ENCODE peak calls at places on chromosomes 13 and 19, in ten cellular contexts. One of them, this sample, is unnamed.
A peak's percentile ranks its signal among the peaks of the same experiment; 100 is the strongest.

GRCh38 chr13:67367385-67367784 is 137.2 kb upstream of the PCDH9 start:
- DNase-seq in neural progenitor cell: no peak
- DNase-seq in breast epithelium: no peak
- DNase-seq in CD8-positive, alpha-beta T cell: no peak
- DNase-seq in upper lobe of right lung: no peak
- DNase-seq in pancreas: no peak
- DNase-seq in spleen: no peak
- DNase-seq in heart right ventricle: no peak
- DNase-seq in endodermal cell: no peak
- DNase-seq in psoas muscle: no peak
- DNase-seq in this sample: no peak

GRCh38 chr19:15436012-15436825 is 13.5 kb downstream of the WIZ start:
- DNase-seq in endodermal cell: no peak
- DNase-seq in psoas muscle: no peak
- DNase-seq in heart right ventricle: no peak
- DNase-seq in CD8-positive, alpha-beta T cell: no peak
- DNase-seq in pancreas: no peak
- DNase-seq in neural progenitor cell: no peak
- DNase-seq in spleen: no peak
- DNase-seq in breast epithelium: no peak
- DNase-seq in upper lobe of right lung: no peak
- DNase-seq in this sample: no peak

GRCh38 chr13:52002361-52002760 is 8.9 kb downstream of the ATP7B start:
- DNase-seq in psoas muscle: no peak
- DNase-seq in CD8-positive, alpha-beta T cell: no peak
- DNase-seq in spleen: no peak
- DNase-seq in upper lobe of right lung: no peak
- DNase-seq in pancreas: no peak
- DNase-seq in endodermal cell: peak; percentile 62
- DNase-seq in neural progenitor cell: no peak
- DNase-seq in breast epithelium: no peak
- DNase-seq in heart right ventricle: no peak
- DNase-seq in this sample: no peak

GRCh38 chr13:102191951-102192461 is 209.8 kb downstream of the FGF14 start:
- DNase-seq in spleen: no peak
- DNase-seq in endodermal cell: no peak
- DNase-seq in CD8-positive, alpha-beta T cell: no peak
- DNase-seq in neural progenitor cell: peak; percentile 17
- DNase-seq in breast epithelium: no peak
- DNase-seq in heart right ventricle: no peak
- DNase-seq in pancreas: no peak
- DNase-seq in psoas muscle: no peak
- DNase-seq in upper lobe of right lung: no peak
- DNase-seq in this sample: no peak

GRCh38 chr13:40350283-40350992 is 316.0 kb downstream of the FOXO1 start:
- DNase-seq in breast epithelium: no peak
- DNase-seq in pancreas: no peak
- DNase-seq in neural progenitor cell: no peak
- DNase-seq in upper lobe of right lung: no peak
- DNase-seq in spleen: no peak
- DNase-seq in psoas muscle: peak; percentile 39
- DNase-seq in heart right ventricle: no peak
- DNase-seq in endodermal cell: no peak
- DNase-seq in CD8-positive, alpha-beta T cell: no peak
- DNase-seq in this sample: no peak

GRCh38 chr13:30616927-30617314 is 799 bp upstream of the USPL1 start:
- DNase-seq in endodermal cell: peak; percentile 87
- DNase-seq in psoas muscle: no peak
- DNase-seq in neural progenitor cell: peak; percentile 87
- DNase-seq in CD8-positive, alpha-beta T cell: no peak
- DNase-seq in heart right ventricle: no peak
- DNase-seq in spleen: no peak
- DNase-seq in breast epithelium: peak; percentile 57
- DNase-seq in upper lobe of right lung: no peak
- DNase-seq in pancreas: peak; percentile 73
- DNase-seq in this sample: peak; percentile 78

GRCh38 chr13:97274782-97275252 is 52.7 kb downstream of the MBNL2 start:
- DNase-seq in spleen: no peak
- DNase-seq in neural progenitor cell: no peak
- DNase-seq in heart right ventricle: no peak
- DNase-seq in endodermal cell: no peak
- DNase-seq in psoas muscle: no peak
- DNase-seq in CD8-positive, alpha-beta T cell: no peak
- DNase-seq in upper lobe of right lung: no peak
- DNase-seq in pancreas: no peak
- DNase-seq in breast epithelium: no peak
- DNase-seq in this sample: no peak

GRCh38 chr13:35818577-35819165 is 312.5 kb downstream of the DCLK1 start:
- DNase-seq in psoas muscle: no peak
- DNase-seq in CD8-positive, alpha-beta T cell: no peak
- DNase-seq in pancreas: no peak
- DNase-seq in neural progenitor cell: peak; percentile 58
- DNase-seq in endodermal cell: no peak
- DNase-seq in spleen: no peak
- DNase-seq in heart right ventricle: no peak
- DNase-seq in upper lobe of right lung: no peak
- DNase-seq in breast epithelium: no peak
- DNase-seq in this sample: no peak

GRCh38 chr13:109344552-109345157 is 441.7 kb downstream of the IRS2 start:
- DNase-seq in psoas muscle: no peak
- DNase-seq in neural progenitor cell: no peak
- DNase-seq in upper lobe of right lung: no peak
- DNase-seq in heart right ventricle: no peak
- DNase-seq in breast epithelium: no peak
- DNase-seq in spleen: no peak
- DNase-seq in endodermal cell: no peak
- DNase-seq in CD8-positive, alpha-beta T cell: no peak
- DNase-seq in pancreas: no peak
- DNase-seq in this sample: no peak

GRCh38 chr19:52687658-52688057 is 47.2 kb downstream of the ZNF611 start:
- DNase-seq in upper lobe of right lung: no peak
- DNase-seq in psoas muscle: no peak
- DNase-seq in breast epithelium: no peak
- DNase-seq in CD8-positive, alpha-beta T cell: no peak
- DNase-seq in spleen: no peak
- DNase-seq in pancreas: no peak
- DNase-seq in endodermal cell: no peak
- DNase-seq in neural progenitor cell: no peak
- DNase-seq in heart right ventricle: no peak
- DNase-seq in this sample: no peak

GRCh38 chr19:42246869-42247630 is 4.6 kb upstream of the GSK3A start:
- DNase-seq in pancreas: no peak
- DNase-seq in neural progenitor cell: no peak
- DNase-seq in CD8-positive, alpha-beta T cell: no peak
- DNase-seq in psoas muscle: no peak
- DNase-seq in heart right ventricle: no peak
- DNase-seq in spleen: no peak
- DNase-seq in endodermal cell: no peak
- DNase-seq in breast epithelium: no peak
- DNase-seq in upper lobe of right lung: no peak
- DNase-seq in this sample: no peak

GRCh38 chr13:29964181-29964845 is 113.9 kb upstream of the UBL3 start:
- DNase-seq in spleen: no peak
- DNase-seq in CD8-positive, alpha-beta T cell: no peak
- DNase-seq in psoas muscle: no peak
- DNase-seq in endodermal cell: peak; percentile 71
- DNase-seq in pancreas: no peak
- DNase-seq in upper lobe of right lung: no peak
- DNase-seq in neural progenitor cell: no peak
- DNase-seq in breast epithelium: no peak
- DNase-seq in heart right ventricle: no peak
- DNase-seq in this sample: no peak

GRCh38 chr19:55811340-55811739 is 20.5 kb downstream of the NLRP11 start:
- DNase-seq in endodermal cell: no peak
- DNase-seq in spleen: no peak
- DNase-seq in psoas muscle: no peak
- DNase-seq in pancreas: no peak
- DNase-seq in upper lobe of right lung: no peak
- DNase-seq in neural progenitor cell: no peak
- DNase-seq in heart right ventricle: no peak
- DNase-seq in CD8-positive, alpha-beta T cell: no peak
- DNase-seq in breast epithelium: no peak
- DNase-seq in this sample: no peak

GRCh38 chr13:93758575-93758974 is 532.0 kb downstream of the GPC6 start:
- DNase-seq in neural progenitor cell: no peak
- DNase-seq in breast epithelium: no peak
- DNase-seq in pancreas: no peak
- DNase-seq in CD8-positive, alpha-beta T cell: no peak
- DNase-seq in endodermal cell: no peak
- DNase-seq in psoas muscle: no peak
- DNase-seq in upper lobe of right lung: no peak
- DNase-seq in spleen: no peak
- DNase-seq in heart right ventricle: no peak
- DNase-seq in this sample: no peak

GRCh38 chr19:28596561-28597071 is 616.3 kb downstream of the UQCRFS1 start:
- DNase-seq in endodermal cell: no peak
- DNase-seq in heart right ventricle: no peak
- DNase-seq in neural progenitor cell: no peak
- DNase-seq in psoas muscle: no peak
- DNase-seq in upper lobe of right lung: no peak
- DNase-seq in breast epithelium: no peak
- DNase-seq in spleen: no peak
- DNase-seq in CD8-positive, alpha-beta T cell: no peak
- DNase-seq in pancreas: peak; percentile 62
- DNase-seq in this sample: no peak

DNA sequence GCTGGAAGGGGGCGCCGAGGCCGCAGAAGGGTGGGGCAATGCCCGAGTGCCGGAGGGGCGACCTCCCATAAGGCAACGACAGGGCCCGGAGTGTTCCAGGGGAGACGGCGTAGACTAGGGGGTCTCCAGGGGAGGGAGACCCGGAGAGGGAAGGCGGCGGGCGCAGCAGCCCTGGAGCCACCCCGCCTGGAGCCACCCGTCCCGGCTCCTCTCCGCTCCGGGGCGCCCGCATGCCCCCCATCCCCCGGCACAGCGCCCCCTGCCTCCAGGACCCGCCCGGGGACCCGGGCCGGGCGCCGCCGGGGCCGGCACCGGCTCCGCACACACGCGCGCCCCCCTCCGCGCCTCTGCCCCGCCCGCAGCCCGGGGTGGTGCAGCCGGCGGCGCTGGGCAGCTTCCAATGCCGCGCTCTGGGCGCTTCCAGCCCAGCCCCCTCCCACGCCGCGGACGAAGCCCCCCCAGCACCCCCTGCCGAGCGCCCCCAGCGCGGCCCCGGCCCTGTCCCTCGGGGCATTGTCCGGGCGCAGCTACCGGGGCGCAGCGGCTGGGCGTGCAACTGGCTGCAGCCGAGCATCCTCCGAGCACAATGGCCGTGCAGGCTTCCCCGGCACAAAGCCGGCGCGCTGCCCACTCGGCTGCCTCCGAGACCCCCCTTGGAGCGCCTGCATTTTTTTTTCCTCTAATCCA is 519 bp downstream of the PTPRS start:
- DNase-seq in endodermal cell: peak; percentile 85
- DNase-seq in breast epithelium: no peak
- DNase-seq in CD8-positive, alpha-beta T cell: no peak
- DNase-seq in neural progenitor cell: peak; percentile 88
- DNase-seq in spleen: no peak
- DNase-seq in pancreas: peak; percentile 30
- DNase-seq in psoas muscle: no peak
- DNase-seq in heart right ventricle: no peak
- DNase-seq in upper lobe of right lung: no peak
- DNase-seq in this sample: no peak
- TF ChIP-seq CTCF in endodermal cell: peak; percentile 60
- TF ChIP-seq CTCF in breast epithelium: no peak
- TF ChIP-seq CTCF in CD8-positive, alpha-beta T cell: no peak
- TF ChIP-seq CTCF in neural progenitor cell: peak; percentile 42
- TF ChIP-seq CTCF in spleen: no peak
- TF ChIP-seq CTCF in pancreas: no peak
- TF ChIP-seq CTCF in psoas muscle: no peak
- TF ChIP-seq CTCF in heart right ventricle: no peak
- TF ChIP-seq CTCF in upper lobe of right lung: no peak
- TF ChIP-seq CTCF in this sample: no peak

DNA sequence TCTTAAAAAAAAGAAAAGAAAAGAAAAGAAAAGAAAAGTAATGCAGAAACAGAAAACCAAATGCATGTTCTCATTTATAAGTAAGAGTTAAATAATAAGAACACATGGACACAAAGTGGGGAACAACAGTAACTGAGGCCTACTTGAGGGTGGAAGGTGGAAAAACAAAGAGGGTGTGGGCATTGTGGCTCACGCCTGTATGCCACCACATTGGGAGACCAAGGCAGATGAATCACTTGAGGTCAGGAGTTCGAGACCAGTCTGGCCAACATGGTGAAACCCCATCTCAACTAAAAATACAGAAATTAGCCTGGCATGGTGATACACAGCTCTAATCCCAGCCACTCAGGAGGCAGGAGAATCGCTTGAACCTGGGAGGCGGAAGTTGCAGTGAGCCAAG is 8.1 kb downstream of the ZNF708 start:
- DNase-seq in breast epithelium: no peak
- DNase-seq in endodermal cell: no peak
- DNase-seq in upper lobe of right lung: no peak
- DNase-seq in neural progenitor cell: no peak
- DNase-seq in CD8-positive, alpha-beta T cell: no peak
- DNase-seq in spleen: no peak
- DNase-seq in pancreas: no peak
- DNase-seq in heart right ventricle: no peak
- DNase-seq in psoas muscle: no peak
- DNase-seq in this sample: no peak
- H3K4me3 ChIP-seq in breast epithelium: no peak overlapping the region
- H3K4me3 ChIP-seq in endodermal cell: no peak overlapping the region
- H3K4me3 ChIP-seq in upper lobe of right lung: no peak overlapping the region
- H3K4me3 ChIP-seq in neural progenitor cell: no peak overlapping the region
- H3K4me3 ChIP-seq in CD8-positive, alpha-beta T cell: no peak overlapping the region
- H3K4me3 ChIP-seq in spleen: no peak overlapping the region
- H3K4me3 ChIP-seq in pancreas: no peak overlapping the region
- H3K4me3 ChIP-seq in heart right ventricle: no peak overlapping the region
- H3K4me3 ChIP-seq in psoas muscle: no peak overlapping the region
- H3K4me3 ChIP-seq in this sample: no peak overlapping the region

DNA sequence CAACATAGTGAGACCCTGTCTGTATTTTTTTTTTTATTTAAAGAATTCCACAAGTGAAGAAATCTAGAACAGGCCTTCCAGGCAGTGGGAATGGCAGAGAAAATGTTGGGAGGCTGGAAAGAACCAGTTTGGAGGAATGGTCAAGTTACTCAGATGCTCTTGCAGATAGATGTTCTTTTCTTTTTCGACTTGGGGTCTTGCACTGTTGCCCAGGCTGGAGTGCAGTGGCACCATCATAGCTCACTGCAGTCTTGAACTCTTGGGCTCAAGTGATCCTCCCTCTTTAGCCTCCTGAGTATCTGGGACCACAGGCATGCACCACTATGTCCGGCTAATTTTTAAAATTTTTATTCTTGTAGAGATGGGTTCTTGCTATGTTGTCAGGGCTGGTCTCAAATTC is 662 bp downstream of the C5AR1 start:
- DNase-seq in endodermal cell: no peak
- DNase-seq in neural progenitor cell: no peak
- DNase-seq in psoas muscle: no peak
- DNase-seq in pancreas: no peak
- DNase-seq in heart right ventricle: no peak
- DNase-seq in CD8-positive, alpha-beta T cell: no peak
- DNase-seq in spleen: no peak
- DNase-seq in breast epithelium: no peak
- DNase-seq in upper lobe of right lung: no peak
- DNase-seq in this sample: no peak
- H3K4me1 ChIP-seq in endodermal cell: no peaks in the 10 kb centered on the region
- H3K4me1 ChIP-seq in neural progenitor cell: no peaks in the 10 kb centered on the region
- H3K4me1 ChIP-seq in psoas muscle: no peaks in the 10 kb centered on the region
- H3K4me1 ChIP-seq in pancreas: no peaks in the 10 kb centered on the region
- H3K4me1 ChIP-seq in heart right ventricle: no peaks in the 10 kb centered on the region
- H3K4me1 ChIP-seq in CD8-positive, alpha-beta T cell: no peaks in the 10 kb centered on the region
- H3K4me1 ChIP-seq in spleen: peaks cover 4% of the 10 kb centered on the region
- H3K4me1 ChIP-seq in breast epithelium: peaks cover 2% of the 10 kb centered on the region
- H3K4me1 ChIP-seq in upper lobe of right lung: peaks cover 10% of the 10 kb centered on the region
- H3K4me1 ChIP-seq in this sample: no peaks in the 10 kb centered on the region

GRCh38 chr13:20118268-20119140 is 42.3 kb downstream of the GJA3 start:
- DNase-seq in pancreas: peak; percentile 77
- DNase-seq in psoas muscle: peak; percentile 56
- DNase-seq in upper lobe of right lung: peak; percentile 91
- DNase-seq in neural progenitor cell: peak; percentile 63
- DNase-seq in CD8-positive, alpha-beta T cell: peak; percentile 49
- DNase-seq in endodermal cell: peak; percentile 90
- DNase-seq in spleen: peak; percentile 80
- DNase-seq in heart right ventricle: peak; percentile 73
- DNase-seq in breast epithelium: no peak
- DNase-seq in this sample: peak; percentile 83
- TF ChIP-seq CTCF in pancreas: no peak
- TF ChIP-seq CTCF in psoas muscle: no peak
- TF ChIP-seq CTCF in upper lobe of right lung: no peak
- TF ChIP-seq CTCF in neural progenitor cell: peak; percentile 59
- TF ChIP-seq CTCF in CD8-positive, alpha-beta T cell: no peak
- TF ChIP-seq CTCF in endodermal cell: peak; percentile 78
- TF ChIP-seq CTCF in spleen: no peak
- TF ChIP-seq CTCF in heart right ventricle: peak; percentile 7
- TF ChIP-seq CTCF in breast epithelium: no peak
- TF ChIP-seq CTCF in this sample: no peak

This sample was measured in Peyer's patch.